ENCODE peak calls at places on chromosomes 2 and 18, in seven cellular contexts. P is A549, V is WERI-Rb-1, L is kidney, Q is IMR-90, O is retinal pigment epithelial cell, N is ascending aorta. M is an unnamed sample.

GRCh38 chr2:949384-949893 is 1.2 kb upstream of the SNTG2 start:
- DNase-seq in N (no peak), P (no peak), V (no peak), Q (no peak), L (no peak), O (no peak), M (no peak)

GRCh38 chr18:68847219-68847860 is 49.5 kb downstream of the CCDC102B start:
- DNase-seq in P (no peak), N (no peak), L (no peak), O (no peak), V (no peak), Q (peak; percentile 63), M (peak; percentile 51)

GRCh38 chr18:3511980-3512379 is 62.0 kb downstream of the TGIF1 start:
- DNase-seq in V (no peak), Q (peak; percentile 68), P (no peak), N (no peak), O (peak; percentile 82), L (no peak), M (peak; percentile 94)

GRCh38 chr2:38415023-38415422 is 38.0 kb upstream of the ATL2 start:
- DNase-seq in Q (no peak), O (no peak), N (no peak), L (no peak), V (no peak), P (no peak), M (no peak)

GRCh38 chr2:219727771-219728429 is 100.5 kb downstream of the SLC4A3 start:
- DNase-seq in L (no peak), P (no peak), O (no peak), N (no peak), V (no peak), Q (no peak), M (no peak)

GRCh38 chr2:200913654-200914053 is 24.5 kb downstream of the NIF3L1 start:
- DNase-seq in Q (peak; percentile 76), O (no peak), V (no peak), L (no peak), P (no peak), N (no peak), M (peak; percentile 22)

GRCh38 chr2:62313433-62314227 is 117.7 kb downstream of the B3GNT2 start:
- DNase-seq in N (no peak), O (no peak), L (no peak), Q (no peak), V (no peak), P (no peak), M (no peak)

GRCh38 chr18:76980663-76981387 is 151.8 kb downstream of the MBP start:
- DNase-seq in L (no peak), P (no peak), V (no peak), N (peak; percentile 34), Q (no peak), O (no peak), M (no peak)

GRCh38 chr2:62197017-62197586 is 1.2 kb downstream of the B3GNT2 start:
- DNase-seq in L (no peak), N (no peak), V (no peak), O (no peak), P (peak; percentile 38), Q (no peak), M (peak; percentile 20)

GRCh38 chr2:206004004-206004693 is 81.8 kb downstream of the INO80D start:
- DNase-seq in N (no peak), Q (peak; percentile 18), P (no peak), L (no peak), O (no peak), V (peak; percentile 64), M (peak; percentile 21)
- TF ChIP-seq CTCF in N (peak; percentile 19), Q (peak; percentile 27), P (no peak), L (peak; percentile 54), O (peak; percentile 61), V (peak; percentile 90), M (peak; percentile 37)

DNA sequence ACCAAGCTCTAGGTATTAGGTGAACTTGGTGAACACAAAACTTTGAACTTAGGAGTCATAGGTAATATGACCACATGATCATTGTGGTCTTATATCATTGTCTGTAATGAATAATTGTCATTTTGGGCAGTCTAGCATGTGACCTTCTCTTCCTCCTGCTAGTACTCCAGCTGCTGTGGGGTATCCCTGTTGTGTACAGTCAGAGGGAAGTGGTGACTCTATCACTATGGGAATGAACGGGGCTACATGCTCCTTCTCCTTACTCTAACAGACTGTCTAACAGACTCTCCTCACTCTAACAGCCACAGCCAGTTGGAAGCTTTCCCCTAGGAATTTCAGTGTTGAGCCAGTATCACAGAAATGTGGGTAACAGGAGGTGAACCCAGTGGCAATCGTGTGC is 68.2 kb upstream of the NEDD4L start:
- DNase-seq in V (no peak), N (no peak), Q (no peak), L (no peak), P (no peak), O (no peak), M (no peak)
- H3K4me3 ChIP-seq in V (no peak overlapping the region), N (no peak overlapping the region), Q (no peak overlapping the region), L (peak overlapping the region; percentile 46), P (no peak overlapping the region), O (no peak overlapping the region), M (no peak overlapping the region)

GRCh38 chr2:11155326-11156059 is at the start of gene SLC66A3:
- DNase-seq in N (peak; percentile 88), V (no peak), P (peak; percentile 89), O (peak; percentile 42), Q (peak; percentile 87), L (no peak), M (peak; percentile 90)

GRCh38 chr2:11152591-11152990 is 2.7 kb upstream of the SLC66A3 start:
- DNase-seq in V (no peak), N (no peak), L (peak; percentile 41), P (no peak), O (no peak), Q (no peak), M (no peak)

GRCh38 chr2:11156396-11157075 is 1.3 kb downstream of the SLC66A3 start:
- DNase-seq in Q (no peak), V (no peak), O (no peak), N (peak; percentile 66), L (peak; percentile 79), P (no peak), M (no peak)

GRCh38 chr2:11157296-11157695 is 2.0 kb downstream of the SLC66A3 start:
- DNase-seq in V (no peak), O (no peak), N (peak; percentile 60), P (no peak), Q (no peak), L (no peak), M (no peak)

GRCh38 chr2:11154460-11155325 is 574 bp upstream of the SLC66A3 start:
- DNase-seq in N (peak; percentile 98), P (peak; percentile 99), O (peak; percentile 67), V (peak; percentile 100), Q (peak; percentile 93), L (peak; percentile 100), M (peak; percentile 96)
- TF ChIP-seq CTCF in N (peak; percentile 4), P (no peak), O (no peak), V (no peak), Q (no peak), L (no peak), M (no peak)

GRCh38 chr2:240927390-240927781 is 21.2 kb downstream of the CROCC2 start:
- DNase-seq in L (no peak), V (no peak), N (no peak), P (no peak), Q (no peak), O (no peak), M (no peak)

GRCh38 chr2:240926516-240927389 is 20.6 kb downstream of the CROCC2 start:
- DNase-seq in O (no peak), P (no peak), Q (peak; percentile 56), N (peak; percentile 63), L (peak; percentile 75), V (peak; percentile 4), M (no peak)

GRCh38 chr2:240925191-240925575 is 19.0 kb downstream of the CROCC2 start:
- DNase-seq in Q (no peak), O (no peak), P (no peak), V (peak; percentile 5), L (no peak), N (peak; percentile 61), M (no peak)

GRCh38 chr2:240922982-240923537 is 16.9 kb downstream of the CROCC2 start:
- DNase-seq in Q (no peak), P (no peak), O (no peak), V (peak; percentile 6), L (peak; percentile 35), N (no peak), M (no peak)

DNA sequence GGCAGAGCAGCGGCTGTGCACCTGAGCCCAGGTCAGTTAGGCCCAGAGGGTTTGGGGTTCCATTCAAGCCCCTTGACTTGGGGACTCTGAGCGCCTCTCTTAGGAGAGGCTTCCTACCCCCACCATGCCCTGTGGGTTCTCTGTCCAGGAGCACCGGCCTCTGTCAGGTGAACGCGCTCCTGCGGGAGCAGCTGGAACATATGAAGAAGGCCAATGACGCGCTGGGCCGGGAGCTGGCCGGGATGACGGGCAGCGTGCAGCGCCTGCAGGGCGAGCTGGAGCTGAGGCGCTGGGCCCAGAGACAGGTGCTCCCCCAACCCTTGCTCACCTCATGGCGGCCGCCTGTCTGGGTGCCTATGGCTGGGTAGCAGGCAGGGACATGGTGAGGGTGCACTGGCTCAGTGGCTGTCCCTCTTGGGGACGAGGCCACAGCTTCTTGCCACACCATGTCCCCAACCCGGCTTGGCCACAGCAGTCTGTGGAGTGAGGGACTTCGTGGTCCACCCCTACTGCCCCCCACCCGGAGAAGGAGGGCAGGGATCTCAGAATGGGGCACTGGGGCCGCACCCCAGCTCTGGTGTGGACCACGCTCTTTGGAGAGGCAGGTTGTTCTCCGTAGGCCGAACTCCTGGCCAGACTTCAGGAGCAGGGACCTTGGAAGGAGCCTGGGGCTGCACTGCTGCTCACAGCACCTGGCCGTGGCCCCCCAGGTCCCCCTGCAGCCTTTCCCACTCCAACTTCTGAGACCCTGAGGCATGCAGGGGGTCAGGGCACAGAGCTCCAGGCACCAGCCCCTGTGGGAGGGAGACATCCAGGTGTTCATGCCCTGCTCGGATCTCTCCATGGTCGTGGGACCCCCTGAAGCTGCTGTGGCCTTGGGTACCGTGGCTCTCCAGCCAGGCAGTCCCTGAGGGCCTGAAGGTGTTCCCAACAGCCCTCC is 19.7 kb downstream of the CROCC2 start:
- DNase-seq in Q (no peak), O (no peak), N (peak; percentile 61), P (no peak), L (peak; percentile 66), V (peak; percentile 6), M (no peak)
- H3K4me3 ChIP-seq in Q (no peak overlapping the region), O (no peak overlapping the region), N (no peak overlapping the region), P (no peak overlapping the region), L (no peak overlapping the region), V (no peak overlapping the region), M (no peak overlapping the region)

GRCh38 chr2:73961274-73961673 is 23.4 kb upstream of the TET3 start:
- DNase-seq in V (no peak), P (no peak), N (no peak), Q (no peak), O (no peak), L (no peak), M (no peak)
- TF ChIP-seq CTCF in V (no peak), P (no peak), N (no peak), Q (no peak), O (no peak), L (no peak), M (no peak)